ENCODE peak calls at places on chromosome 18, in eight cellular contexts. A, U, B, Z, T, V, M and O are unnamed samples.

GRCh38 chr18:11323359-11323819 is 174.0 kb upstream of the PIEZO2 start:
- DNase-seq in A (peak), U (peak), B (peak), Z (no peak), T (no peak), V (peak), M (no peak), O (no peak)

GRCh38 chr18:37341016-37341415 is 224.6 kb downstream of the CELF4 start:
- DNase-seq in A (no peak), U (no peak), B (peak), Z (no peak), T (no peak), V (no peak), M (no peak), O (no peak)

GRCh38 chr18:49548266-49548665 is 13.6 kb upstream of the LIPG start:
- DNase-seq in A (no peak), U (no peak), B (no peak), Z (no peak), T (no peak), V (peak), M (no peak), O (no peak)

GRCh38 chr18:5059540-5060032 is 137.5 kb downstream of the AKAIN1 start:
- DNase-seq in A (no peak), U (no peak), B (no peak), Z (no peak), T (no peak), V (no peak), M (no peak), O (no peak)

GRCh38 chr18:29651121-29651675 is 1391.3 kb downstream of the DSC3 start:
- DNase-seq in A (no peak), U (peak), B (no peak), Z (no peak), T (no peak), V (peak), M (no peak), O (no peak)

GRCh38 chr18:68699043-68699442 is 15.9 kb downstream of the TMX3 start:
- DNase-seq in A (no peak), U (peak), B (no peak), Z (no peak), T (no peak), V (no peak), M (no peak), O (no peak)

GRCh38 chr18:61201516-61201915 is 131.7 kb upstream of the CDH20 start:
- DNase-seq in A (no peak), U (no peak), B (no peak), Z (no peak), T (no peak), V (no peak), M (no peak), O (no peak)

GRCh38 chr18:23422751-23423418 is 30.2 kb upstream of the RIOK3 start:
- DNase-seq in A (no peak), U (peak), B (peak), Z (no peak), T (peak), V (peak), M (no peak), O (peak)

GRCh38 chr18:48932462-48932818 is 18.3 kb downstream of the SMAD7 start:
- DNase-seq in A (no peak), U (no peak), B (peak), Z (no peak), T (no peak), V (no peak), M (no peak), O (no peak)